ENCODE peak calls at places on chromosomes 7 and 10, in five cellular contexts. J is CD8-positive, alpha-beta memory T cell; B is adipocyte; L is uterus; O is kidney. M is an unnamed sample.

GRCh38 chr7:116422651-116423050 is 76.9 kb upstream of the CAV2 start:
- DNase-seq in J (no peak), B (no peak), L (no peak), O (no peak), M (no peak)

GRCh38 chr7:69110450-69111050 is 487.7 kb upstream of the AUTS2 start:
- DNase-seq in J (no peak), B (no peak), L (no peak), O (no peak), M (no peak)

GRCh38 chr7:75776295-75776971 is 4.4 kb upstream of the CCL26 start:
- DNase-seq in J (no peak), B (peak; percentile 64), L (no peak), O (no peak), M (no peak)

GRCh38 chr10:43370671-43371215 is 693 bp upstream of the FXYD4 start:
- DNase-seq in J (no peak), B (no peak), L (no peak), O (peak; percentile 49), M (no peak)

GRCh38 chr10:98586096-98586495 is 139.4 kb upstream of the HPS1 start:
- DNase-seq in J (no peak), B (no peak), L (no peak), O (no peak), M (no peak)

GRCh38 chr10:60967854-60968484 is 24.0 kb upstream of the RHOBTB1 start:
- DNase-seq in J (no peak), B (no peak), L (no peak), O (no peak), M (no peak)

GRCh38 chr7:101935521-101936141 is 118.2 kb downstream of the CUX1 start:
- DNase-seq in J (no peak), B (no peak), L (no peak), O (peak; percentile 85), M (no peak)

GRCh38 chr7:105849122-105849855 is 27.1 kb downstream of the ATXN7L1 start:
- DNase-seq in J (peak; percentile 49), B (no peak), L (no peak), O (no peak), M (no peak)

GRCh38 chr7:1055084-1055450 is 10.7 kb downstream of the GPR146 start:
- DNase-seq in J (no peak), B (no peak), L (peak; percentile 74), O (peak; percentile 90), M (no peak)

GRCh38 chr7:159030490-159031134 is 114.1 kb downstream of the VIPR2 start:
- DNase-seq in J (no peak), B (no peak), L (peak; percentile 64), O (no peak), M (peak; percentile 93)

GRCh38 chr7:132577206-132578049 is 1.2 kb upstream of the PLXNA4 start:
- DNase-seq in J (no peak), B (peak; percentile 79), L (peak; percentile 76), O (peak; percentile 93), M (no peak)

GRCh38 chr7:240128-240676 is 47.8 kb downstream of the FAM20C start:
- DNase-seq in J (no peak), B (no peak), L (no peak), O (no peak), M (no peak)

GRCh38 chr7:124462249-124462648 is 303.3 kb downstream of the GPR37 start:
- DNase-seq in J (no peak), B (no peak), L (no peak), O (no peak), M (no peak)

GRCh38 chr10:121371836-121372235 is 226.4 kb downstream of the FGFR2 start:
- DNase-seq in J (no peak), B (no peak), L (no peak), O (no peak), M (peak; percentile 66)

GRCh38 chr10:124648738-124649137 is 95.4 kb downstream of the FAM53B start:
- DNase-seq in J (peak; percentile 44), B (peak; percentile 64), L (peak; percentile 56), O (peak; percentile 90), M (no peak)

GRCh38 chr7:2633538-2634264 is 1.9 kb downstream of the TTYH3 start:
- DNase-seq in J (no peak), B (peak; percentile 95), L (peak; percentile 78), O (peak; percentile 88), M (no peak)

GRCh38 chr10:131979821-131980270 is 1.9 kb downstream of the BNIP3 start:
- DNase-seq in J (no peak), B (peak; percentile 77), L (peak; percentile 39), O (peak; percentile 81), M (no peak)

GRCh38 chr7:55177068-55177530 is 158.3 kb downstream of the EGFR start:
- DNase-seq in J (no peak), B (peak; percentile 59), L (no peak), O (no peak), M (no peak)
- H3K9me3 ChIP-seq in J (no peaks in the 10 kb centered on the region), B (no peaks in the 10 kb centered on the region), L (no peaks in the 10 kb centered on the region), O (no peaks in the 10 kb centered on the region), M (no peaks in the 10 kb centered on the region)

GRCh38 chr10:27997865-27998177 is 1.1 kb downstream of the ODAD2 start:
- DNase-seq in J (no peak), B (no peak), L (no peak), O (no peak), M (no peak)
- H3K4me3 ChIP-seq in J (peak overlapping the region; percentile 39), B (peak overlapping the region; percentile 81), L (peak overlapping the region; percentile 44), O (peak overlapping the region; percentile 44), M (peak overlapping the region; percentile 78)

DNA sequence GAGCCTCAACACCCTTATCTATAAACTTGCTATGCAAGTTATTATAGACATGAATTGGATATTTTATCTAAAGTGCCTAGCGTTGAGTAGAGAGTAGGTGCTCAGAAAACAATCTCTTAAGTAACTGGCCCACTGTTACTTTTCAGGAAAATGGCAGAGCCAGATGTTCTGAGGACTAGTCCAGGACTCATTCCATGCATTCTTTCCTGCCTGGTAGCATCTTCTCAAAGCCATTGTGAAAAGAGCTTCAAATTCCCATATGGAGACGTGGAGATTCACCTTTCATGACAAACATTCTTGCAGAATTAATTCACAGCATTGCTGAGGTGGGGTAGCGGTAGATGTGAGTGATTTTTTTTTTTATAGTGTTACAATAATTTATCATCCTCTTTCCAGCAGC is 35.9 kb upstream of the ITPRID1 start:
- DNase-seq in J (no peak), B (no peak), L (no peak), O (no peak), M (no peak)
- H3K4me1 ChIP-seq in J (no peaks in the 10 kb centered on the region), B (no peaks in the 10 kb centered on the region), L (no peaks in the 10 kb centered on the region), O (no peaks in the 10 kb centered on the region), M (no peaks in the 10 kb centered on the region)

GRCh38 chr10:119289227-119289925 is 82.0 kb downstream of the GRK5 start:
- DNase-seq in J (no peak), B (no peak), L (no peak), O (no peak), M (no peak)

GRCh38 chr10:119290301-119291036 is 83.1 kb downstream of the GRK5 start:
- DNase-seq in J (no peak), B (no peak), L (no peak), O (no peak), M (no peak)

GRCh38 chr10:119291223-119291900 is 84.0 kb downstream of the GRK5 start:
- DNase-seq in J (no peak), B (no peak), L (no peak), O (no peak), M (no peak)

GRCh38 chr10:119293368-119293767 is 86.0 kb downstream of the GRK5 start:
- DNase-seq in J (no peak), B (no peak), L (no peak), O (no peak), M (no peak)

DNA sequence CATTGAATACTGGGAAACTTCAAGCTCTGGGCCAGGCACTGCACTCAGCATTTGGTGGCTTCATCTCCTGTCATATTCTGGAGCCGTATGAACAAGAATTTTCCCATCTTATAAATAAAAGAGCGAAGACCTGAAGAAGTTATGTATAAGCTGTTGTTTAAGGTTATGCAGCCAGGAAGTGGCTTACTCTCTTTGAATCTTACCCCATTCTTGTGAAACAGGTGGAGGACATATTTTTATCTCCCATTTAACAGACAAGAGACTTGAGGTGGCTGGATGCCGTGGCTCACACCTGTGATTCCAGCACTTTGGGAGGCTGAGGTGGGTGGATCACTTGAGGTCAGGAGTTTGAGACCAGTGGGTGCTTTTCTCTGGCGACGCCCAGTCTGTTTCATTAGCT is 85.6 kb downstream of the GRK5 start:
- DNase-seq in J (no peak), B (no peak), L (no peak), O (no peak), M (no peak)
- H3K9me3 ChIP-seq in J (no peaks in the 10 kb centered on the region), B (no peaks in the 10 kb centered on the region), L (no peaks in the 10 kb centered on the region), O (peaks cover 3% of the 10 kb centered on the region), M (peaks cover 9% of the 10 kb centered on the region)

GRCh38 chr10:76176166-76176550 is 744.7 kb downstream of the LRMDA start:
- DNase-seq in J (no peak), B (no peak), L (no peak), O (no peak), M (peak; percentile 50)
- H3K4me3 ChIP-seq in J (no peak overlapping the region), B (no peak overlapping the region), L (no peak overlapping the region), O (no peak overlapping the region), M (no peak overlapping the region)

GRCh38 chr10:22633106-22633505 is 81.3 kb downstream of the PIP4K2A start:
- DNase-seq in J (no peak), B (no peak), L (no peak), O (no peak), M (no peak)
- H3K4me1 ChIP-seq in J (peaks cover 100% of the 10 kb centered on the region), B (peaks cover 26% of the 10 kb centered on the region), L (no peaks in the 10 kb centered on the region), O (peaks cover 16% of the 10 kb centered on the region), M (peaks cover 14% of the 10 kb centered on the region)

DNA sequence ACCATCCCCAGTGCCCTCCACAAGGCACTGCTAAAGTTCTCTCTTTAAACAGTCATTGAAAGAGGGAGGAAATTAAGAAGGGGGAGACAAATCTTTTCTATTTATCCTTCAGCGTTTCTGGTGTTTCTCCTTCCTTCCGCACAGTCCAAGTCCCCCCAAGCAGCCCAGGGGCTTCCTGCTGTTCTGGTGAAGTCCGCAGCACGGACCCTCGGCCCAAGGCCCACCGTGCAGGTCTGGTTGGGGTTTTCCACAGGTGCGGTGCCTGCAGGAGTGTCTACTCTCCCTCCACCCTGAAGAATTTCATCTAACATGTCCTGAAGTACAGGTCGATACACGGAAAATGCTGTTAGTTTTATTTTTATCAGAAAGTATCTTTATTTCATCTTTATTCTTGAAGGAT is 34.1 kb upstream of the KNDC1 start:
- DNase-seq in J (no peak), B (no peak), L (no peak), O (no peak), M (no peak)
- H3K9me3 ChIP-seq in J (no peaks in the 10 kb centered on the region), B (no peaks in the 10 kb centered on the region), L (no peaks in the 10 kb centered on the region), O (no peaks in the 10 kb centered on the region), M (no peaks in the 10 kb centered on the region)

M was measured in esophagus muscularis mucosa.